ENCODE peak calls at places on chromosomes 5 and 9, in eight cellular contexts. C is GM23338; O is Peyer's patch; J is transverse colon; N is endothelial cell of umbilical vein; B is hepatocyte; P is CD8-positive, alpha-beta T cell; I is trophoblast cell. Q is an unnamed sample.

GRCh38 chr5:68898961-68899471 is 194.8 kb upstream of the SLC30A5 start:
- DNase-seq in C (peak; percentile 51), O (no peak), J (no peak), N (no peak), B (peak; percentile 13), P (no peak), I (peak; percentile 51), Q (peak; percentile 62)

GRCh38 chr5:174533771-174534221 is 190.6 kb upstream of the MSX2 start:
- DNase-seq in C (no peak), O (no peak), J (no peak), N (no peak), B (peak; percentile 60), P (no peak), I (peak; percentile 46), Q (no peak)

GRCh38 chr5:113119271-113119924 is 142.8 kb downstream of the DCP2 start:
- DNase-seq in C (no peak), O (no peak), J (peak; percentile 33), N (peak; percentile 16), B (peak; percentile 16), P (no peak), I (no peak), Q (no peak)

GRCh38 chr9:134205636-134206316 is 41.4 kb upstream of the RNU6ATAC start:
- DNase-seq in C (no peak), O (no peak), J (peak; percentile 55), N (peak; percentile 23), B (no peak), P (no peak), I (no peak), Q (no peak)

GRCh38 chr9:133520121-133520835 is 4.5 kb downstream of the MYMK start:
- DNase-seq in C (no peak), O (no peak), J (no peak), N (no peak), B (no peak), P (no peak), I (no peak), Q (no peak)

GRCh38 chr5:150764530-150764929 is 5.7 kb upstream of the DCTN4 start:
- DNase-seq in C (no peak), O (no peak), J (no peak), N (no peak), B (no peak), P (no peak), I (no peak), Q (no peak)

GRCh38 chr5:176446884-176447537 is 1.2 kb upstream of the FAF2 start:
- DNase-seq in C (peak; percentile 36), O (no peak), J (peak; percentile 31), N (peak; percentile 35), B (no peak), P (no peak), I (no peak), Q (peak; percentile 69)

GRCh38 chr5:10533218-10533617 is 30.7 kb upstream of the ANKRD33B start:
- DNase-seq in C (peak; percentile 78), O (no peak), J (no peak), N (no peak), B (no peak), P (no peak), I (no peak), Q (peak; percentile 92)

GRCh38 chr9:108889649-108890067 is 27.6 kb downstream of the ACTL7A start:
- DNase-seq in C (peak; percentile 10), O (no peak), J (no peak), N (peak; percentile 32), B (peak; percentile 31), P (no peak), I (no peak), Q (no peak)

GRCh38 chr5:44499381-44499780 is 110.2 kb upstream of the FGF10 start:
- DNase-seq in C (no peak), O (no peak), J (no peak), N (no peak), B (no peak), P (no peak), I (no peak), Q (no peak)

GRCh38 chr5:30596495-30597064 is 596.9 kb upstream of the CDH6 start:
- DNase-seq in C (no peak), O (no peak), J (no peak), N (no peak), B (no peak), P (no peak), I (no peak), Q (no peak)

GRCh38 chr5:163535290-163535689 is 29.9 kb downstream of the MAT2B start:
- DNase-seq in C (no peak), O (no peak), J (no peak), N (no peak), B (no peak), P (no peak), I (no peak), Q (no peak)

GRCh38 chr5:122173484-122174191 is 44.3 kb downstream of the ZNF474 start:
- DNase-seq in C (no peak), O (no peak), J (no peak), N (no peak), B (no peak), P (no peak), I (no peak), Q (no peak)

GRCh38 chr5:172059661-172060100 is 53.2 kb upstream of the FBXW11 start:
- DNase-seq in C (peak; percentile 78), O (no peak), J (no peak), N (peak; percentile 35), B (no peak), P (no peak), I (no peak), Q (peak; percentile 68)

GRCh38 chr5:125269926-125270325 is 523.5 kb upstream of the ZNF608 start:
- DNase-seq in C (no peak), O (no peak), J (no peak), N (no peak), B (peak; percentile 24), P (no peak), I (peak; percentile 70), Q (no peak)

GRCh38 chr9:38644601-38645000 is 24.2 kb upstream of the ANKRD18A start:
- DNase-seq in C (no peak), O (no peak), J (no peak), N (no peak), B (no peak), P (no peak), I (peak; percentile 85), Q (no peak)

GRCh38 chr5:131272365-131273123 is 8.7 kb downstream of the CDC42SE2 start:
- DNase-seq in C (no peak), O (no peak), J (no peak), N (no peak), B (no peak), P (no peak), I (no peak), Q (no peak)

GRCh38 chr9:12699529-12699928 is 6.3 kb downstream of the TYRP1 start:
- DNase-seq in C (peak; percentile 34), O (no peak), J (no peak), N (peak; percentile 36), B (no peak), P (no peak), I (no peak), Q (no peak)

GRCh38 chr9:37283730-37284235 is 138.7 kb upstream of the GRHPR start:
- DNase-seq in C (peak; percentile 21), O (no peak), J (no peak), N (peak; percentile 41), B (no peak), P (no peak), I (no peak), Q (no peak)
- H3K4me1 ChIP-seq in C (peaks cover 19% of the 10 kb centered on the region), O (no peaks in the 10 kb centered on the region), J (peaks cover 12% of the 10 kb centered on the region), N (no peaks in the 10 kb centered on the region), B (no peaks in the 10 kb centered on the region), P (no peaks in the 10 kb centered on the region), I (no peaks in the 10 kb centered on the region), Q (no peaks in the 10 kb centered on the region)

GRCh38 chr5:14239951-14240350 is 96.8 kb downstream of the TRIO start:
- DNase-seq in C (no peak), O (no peak), J (no peak), N (no peak), B (no peak), P (no peak), I (no peak), Q (no peak)

GRCh38 chr5:14239404-14239803 is 96.3 kb downstream of the TRIO start:
- DNase-seq in C (no peak), O (no peak), J (no peak), N (no peak), B (no peak), P (no peak), I (no peak), Q (no peak)

GRCh38 chr5:14237313-14238086 is 94.4 kb downstream of the TRIO start:
- DNase-seq in C (no peak), O (no peak), J (no peak), N (no peak), B (no peak), P (no peak), I (no peak), Q (no peak)

GRCh38 chr5:14236757-14237156 is 93.6 kb downstream of the TRIO start:
- DNase-seq in C (peak; percentile 80), O (no peak), J (no peak), N (no peak), B (no peak), P (no peak), I (no peak), Q (peak; percentile 70)

GRCh38 chr5:14238272-14238671 is 95.1 kb downstream of the TRIO start:
- DNase-seq in C (no peak), O (no peak), J (no peak), N (no peak), B (no peak), P (no peak), I (no peak), Q (no peak)
- H3K4me1 ChIP-seq in C (peaks cover 55% of the 10 kb centered on the region), O (peaks cover 11% of the 10 kb centered on the region), J (peaks cover 27% of the 10 kb centered on the region), N (peaks cover 22% of the 10 kb centered on the region), B (no peaks in the 10 kb centered on the region), P (no peaks in the 10 kb centered on the region), I (peaks cover 9% of the 10 kb centered on the region), Q (peaks cover 4% of the 10 kb centered on the region)

DNA sequence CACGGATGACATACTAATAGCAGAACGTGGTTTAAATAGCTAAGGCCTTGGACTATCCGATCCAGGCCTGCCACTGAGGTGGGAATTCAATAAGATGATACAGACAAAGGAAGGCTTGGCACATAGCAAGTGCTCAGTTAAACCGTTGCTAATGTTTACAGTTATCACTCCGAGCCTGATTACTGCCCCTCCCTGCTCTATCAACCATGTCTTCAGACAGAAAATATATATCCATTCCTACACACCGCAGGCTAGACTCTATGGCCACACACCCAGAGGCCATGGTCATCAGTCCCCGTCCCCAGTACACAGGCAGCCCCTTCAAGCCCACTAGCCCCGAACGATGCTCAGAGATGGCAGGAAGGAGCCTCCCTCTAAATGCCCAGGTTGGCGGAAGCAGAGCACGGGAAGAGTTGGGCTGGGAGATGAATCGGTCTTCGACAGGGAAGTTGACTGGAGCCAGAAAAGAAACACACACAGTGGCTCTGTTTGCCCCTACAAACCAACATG is 49.8 kb upstream of the STXBP1 start:
- DNase-seq in C (no peak), O (no peak), J (no peak), N (no peak), B (no peak), P (no peak), I (no peak), Q (no peak)
- H3K4me1 ChIP-seq in C (peaks cover 24% of the 10 kb centered on the region), O (peaks cover 88% of the 10 kb centered on the region), J (peaks cover 85% of the 10 kb centered on the region), N (peaks cover 71% of the 10 kb centered on the region), B (peaks cover 37% of the 10 kb centered on the region), P (peaks cover 31% of the 10 kb centered on the region), I (peaks cover 63% of the 10 kb centered on the region), Q (peaks cover 16% of the 10 kb centered on the region)

GRCh38 chr9:35652829-35653209 is 2.1 kb upstream of the SIT1 start:
- DNase-seq in C (no peak), O (no peak), J (peak; percentile 47), N (no peak), B (no peak), P (no peak), I (peak; percentile 51), Q (no peak)
- H3K4me1 ChIP-seq in C (peaks cover 32% of the 10 kb centered on the region), O (peaks cover 17% of the 10 kb centered on the region), J (peaks cover 41% of the 10 kb centered on the region), N (no peaks in the 10 kb centered on the region), B (peaks cover 5% of the 10 kb centered on the region), P (peaks cover 40% of the 10 kb centered on the region), I (peaks cover 10% of the 10 kb centered on the region), Q (no peaks in the 10 kb centered on the region)